ENCODE peak calls at places on chromosomes 6 and 20, in five cellular contexts. G is heart right ventricle, L is caudate nucleus, B is AG04450, H is tibial artery. F is an unnamed sample.

GRCh38 chr6:134722996-134723871 is 226.7 kb downstream of the ALDH8A1 start:
- DNase-seq in G (no peak), L (no peak), B (no peak), H (no peak), F (no peak)

GRCh38 chr20:36624068-36624813 is 18.7 kb downstream of the RAB5IF start:
- DNase-seq in G (no peak), L (no peak), B (no peak), H (no peak), F (no peak)

GRCh38 chr20:7966176-7966575 is 25.9 kb upstream of the HAO1 start:
- DNase-seq in G (no peak), L (no peak), B (no peak), H (no peak), F (no peak)

GRCh38 chr20:38670786-38671185 is 53.5 kb upstream of the SLC32A1 start:
- DNase-seq in G (no peak), L (no peak), B (no peak), H (no peak), F (no peak)

GRCh38 chr6:157428418-157429202 is 47.6 kb downstream of the ZDHHC14 start:
- DNase-seq in G (no peak), L (peak), B (no peak), H (no peak), F (no peak)

GRCh38 chr6:37980222-37980595 is 160.7 kb downstream of the ZFAND3 start:
- DNase-seq in G (no peak), L (no peak), B (no peak), H (no peak), F (no peak)

GRCh38 chr6:129717287-129717686 is 7.3 kb upstream of the ARHGAP18 start:
- DNase-seq in G (no peak), L (no peak), B (no peak), H (no peak), F (no peak)

GRCh38 chr6:133046576-133046975 is 194.6 kb upstream of the EYA4 start:
- DNase-seq in G (no peak), L (no peak), B (no peak), H (no peak), F (no peak)

GRCh38 chr6:56758120-56758519 is 115.4 kb upstream of the DST start:
- DNase-seq in G (no peak), L (no peak), B (no peak), H (no peak), F (no peak)

GRCh38 chr6:145863988-145864616 is 49.5 kb upstream of the FBXO30 start:
- DNase-seq in G (no peak), L (no peak), B (no peak), H (no peak), F (no peak)

GRCh38 chr6:145863396-145863795 is 48.8 kb upstream of the FBXO30 start:
- DNase-seq in G (no peak), L (no peak), B (no peak), H (no peak), F (no peak)

GRCh38 chr6:145865175-145865574 is 50.6 kb upstream of the FBXO30 start:
- DNase-seq in G (no peak), L (no peak), B (no peak), H (no peak), F (no peak)

GRCh38 chr6:145866449-145867401 is 52.1 kb upstream of the FBXO30 start:
- DNase-seq in G (no peak), L (no peak), B (no peak), H (no peak), F (no peak)

DNA sequence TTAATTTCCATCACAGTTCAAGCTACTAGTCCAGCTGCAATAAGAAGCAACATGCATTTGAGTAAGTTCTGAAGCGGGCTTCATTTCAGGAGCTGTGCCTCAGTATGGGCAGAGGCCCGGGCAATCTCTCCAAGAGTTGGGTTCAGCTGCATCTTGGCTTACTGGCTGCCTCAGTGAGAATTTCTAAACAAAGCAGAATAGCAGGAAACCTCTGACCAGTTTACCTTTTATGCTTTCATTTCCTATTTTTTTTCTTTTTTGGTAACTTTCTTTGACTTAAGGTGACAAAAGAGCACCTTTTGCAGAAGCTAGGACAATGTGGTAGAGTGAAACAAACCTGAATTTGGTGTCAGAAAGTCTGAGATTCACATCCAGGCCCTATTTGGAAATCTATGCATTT is 51.0 kb upstream of the FBXO30 start:
- DNase-seq in G (no peak), L (no peak), B (no peak), H (no peak), F (no peak)
- H3K27ac ChIP-seq in G (no peak), L (no peak), B (no peak), H (no peak), F (no peak)

DNA sequence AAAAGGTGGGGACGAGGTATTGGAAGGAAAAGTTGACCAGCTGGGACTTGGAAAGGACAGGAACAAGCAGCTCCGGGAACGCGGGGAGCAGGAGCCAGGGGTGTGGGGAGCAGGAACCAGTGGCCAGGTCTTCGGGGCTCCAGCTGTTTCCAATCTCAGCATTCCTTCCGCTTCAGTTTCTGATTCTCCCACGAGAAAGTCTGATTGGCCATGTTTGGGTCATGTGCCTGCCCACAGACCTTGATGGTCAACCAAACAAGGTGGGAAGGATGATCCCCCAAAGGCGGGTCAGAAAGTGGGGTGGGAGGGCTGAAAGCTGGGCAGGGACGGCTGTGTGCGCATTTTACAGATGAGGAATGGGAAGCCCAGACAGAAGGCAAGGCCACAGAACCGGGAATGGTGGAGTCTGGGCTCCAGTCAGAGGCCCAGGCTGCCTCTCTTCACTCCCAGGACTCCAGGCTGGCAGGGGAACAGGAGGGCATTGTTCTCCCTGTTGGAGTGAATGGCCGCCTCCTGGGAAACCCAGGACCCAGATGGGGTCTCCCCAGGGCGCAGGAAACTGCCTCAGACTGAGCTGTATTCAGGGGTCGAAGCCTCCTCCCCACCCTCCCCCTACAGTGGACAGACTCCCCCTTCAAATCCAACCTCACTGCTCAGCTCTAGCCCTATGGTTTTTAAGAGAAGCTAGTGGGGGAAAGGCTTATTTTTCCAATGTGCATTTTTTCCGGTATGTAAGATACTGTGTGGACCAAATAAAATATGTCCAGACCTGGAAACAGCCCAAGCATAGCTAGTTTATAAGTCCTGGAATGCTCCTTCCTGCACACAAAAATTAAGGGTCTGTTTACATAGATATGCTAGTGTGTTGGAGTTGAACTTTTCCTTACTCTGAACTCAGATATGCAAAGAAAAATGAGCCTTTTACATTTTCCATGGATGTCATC is 12.2 kb upstream of the PTGIS start:
- DNase-seq in G (no peak), L (no peak), B (peak), H (peak), F (peak)
- H3K27ac ChIP-seq in G (peak), L (no peak), B (peak), H (peak), F (peak)

GRCh38 chr6:7198833-7199800 is 91.4 kb downstream of the RREB1 start:
- DNase-seq in G (no peak), L (no peak), B (no peak), H (no peak), F (no peak)

GRCh38 chr6:7201732-7202541 is 94.2 kb downstream of the RREB1 start:
- DNase-seq in G (peak), L (peak), B (no peak), H (peak), F (no peak)

GRCh38 chr6:7201444-7201731 is 93.6 kb downstream of the RREB1 start:
- DNase-seq in G (no peak), L (no peak), B (no peak), H (no peak), F (no peak)

GRCh38 chr6:7197752-7198151 is 90.0 kb downstream of the RREB1 start:
- DNase-seq in G (no peak), L (no peak), B (no peak), H (no peak), F (no peak)

GRCh38 chr6:7200598-7201443 is 93.1 kb downstream of the RREB1 start:
- DNase-seq in G (no peak), L (no peak), B (no peak), H (no peak), F (no peak)
- H3K27ac ChIP-seq in G (no peak), L (no peak), B (no peak), H (no peak), F (no peak)

GRCh38 chr6:43276180-43277082 is 21.6 kb upstream of the SLC22A7 start:
- DNase-seq in G (no peak), L (no peak), B (no peak), H (no peak), F (no peak)

GRCh38 chr6:43274916-43275597 is 23.0 kb upstream of the SLC22A7 start:
- DNase-seq in G (no peak), L (no peak), B (no peak), H (no peak), F (no peak)

GRCh38 chr6:43277083-43277642 is 20.9 kb upstream of the SLC22A7 start:
- DNase-seq in G (no peak), L (no peak), B (no peak), H (no peak), F (no peak)

GRCh38 chr6:43274127-43274915 is 23.7 kb upstream of the SLC22A7 start:
- DNase-seq in G (no peak), L (no peak), B (no peak), H (no peak), F (no peak)

DNA sequence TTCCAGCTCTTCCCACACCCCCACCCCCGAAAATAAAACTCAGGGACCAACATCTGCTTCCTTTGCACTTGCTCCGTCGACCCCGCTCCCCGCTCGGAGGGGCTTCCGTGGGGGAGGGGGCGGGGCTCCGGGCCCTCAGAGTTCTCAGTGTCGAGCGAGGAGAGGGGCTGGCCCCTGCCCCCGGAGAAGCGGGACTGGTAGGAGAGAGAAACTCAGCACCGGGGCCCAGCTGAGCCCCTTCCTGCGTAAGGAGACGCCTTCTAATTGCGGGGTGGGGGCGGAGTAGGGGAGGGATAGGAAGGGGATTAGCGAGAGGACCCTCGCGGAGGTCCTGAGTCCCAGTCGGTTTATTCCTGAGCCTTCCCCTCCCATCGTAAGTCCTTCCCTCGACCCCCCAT is 22.3 kb upstream of the SLC22A7 start:
- DNase-seq in G (no peak), L (no peak), B (no peak), H (no peak), F (no peak)
- H3K27ac ChIP-seq in G (no peak), L (no peak), B (no peak), H (no peak), F (no peak)

GRCh38 chr6:44166591-44167184 is 8.1 kb downstream of the CAPN11 start:
- DNase-seq in G (no peak), L (no peak), B (no peak), H (no peak), F (no peak)
- H3K27ac ChIP-seq in G (no peak), L (no peak), B (no peak), H (no peak), F (no peak)

GRCh38 chr6:142845143-142845571 is 99.8 kb downstream of the HIVEP2 start:
- DNase-seq in G (no peak), L (no peak), B (no peak), H (no peak), F (no peak)

GRCh38 chr6:142843344-142843743 is 101.6 kb downstream of the HIVEP2 start:
- DNase-seq in G (no peak), L (no peak), B (no peak), H (no peak), F (no peak)

GRCh38 chr6:142844065-142844755 is 100.8 kb downstream of the HIVEP2 start:
- DNase-seq in G (no peak), L (no peak), B (no peak), H (no peak), F (no peak)

GRCh38 chr6:142841915-142842314 is 103.1 kb downstream of the HIVEP2 start:
- DNase-seq in G (no peak), L (no peak), B (no peak), H (no peak), F (no peak)

DNA sequence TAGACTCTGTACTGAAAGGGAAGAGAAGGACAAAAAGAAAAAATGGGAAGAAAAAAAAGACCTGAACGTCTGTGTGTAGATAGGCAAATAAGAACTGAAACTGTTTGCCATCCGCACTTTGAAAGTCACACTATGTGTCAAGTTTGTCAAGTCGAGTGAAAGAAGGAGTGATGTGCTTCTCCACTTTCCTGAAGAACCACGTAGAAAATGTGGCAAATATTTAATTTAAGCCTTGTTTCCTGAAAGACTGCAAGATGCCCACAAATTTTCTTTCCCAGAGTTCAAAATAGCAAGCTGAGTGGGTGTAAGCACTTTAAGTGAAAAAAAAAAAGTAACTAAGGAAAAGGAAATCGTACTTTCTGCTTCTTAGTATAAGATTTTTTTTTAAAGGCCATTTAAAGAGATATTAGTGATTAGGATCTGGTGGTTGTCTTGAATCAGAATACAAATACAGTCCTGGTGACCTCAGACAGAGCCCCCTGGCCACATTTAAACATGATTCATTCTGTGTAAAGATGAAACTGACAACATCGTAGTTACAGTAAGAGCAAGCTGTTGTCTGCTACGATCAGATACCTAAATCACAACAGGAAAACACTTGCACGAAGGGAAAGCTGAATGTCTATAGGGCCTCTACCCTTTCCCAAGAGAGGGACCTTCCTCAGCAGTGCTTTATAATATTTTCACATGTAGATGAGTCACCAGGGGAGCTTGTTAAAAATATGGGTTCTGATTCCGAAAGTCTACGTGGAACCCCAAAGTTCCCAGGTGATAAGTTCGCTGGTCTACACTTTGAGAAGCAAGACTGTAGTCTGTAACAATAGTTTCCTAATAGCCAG is 102.3 kb downstream of the HIVEP2 start:
- DNase-seq in G (no peak), L (no peak), B (no peak), H (no peak), F (no peak)
- H3K27ac ChIP-seq in G (peak), L (no peak), B (no peak), H (peak), F (no peak)

GRCh38 chr20:45962031-45962755 is 9.8 kb downstream of the ZNF335 start:
- DNase-seq in G (no peak), L (no peak), B (no peak), H (peak), F (no peak)
- H3K27ac ChIP-seq in G (no peak), L (no peak), B (no peak), H (no peak), F (no peak)

GRCh38 chr6:15403094-15403493 is 157.2 kb downstream of the JARID2 start:
- DNase-seq in G (no peak), L (no peak), B (no peak), H (no peak), F (no peak)

GRCh38 chr6:15400572-15401004 is 154.7 kb downstream of the JARID2 start:
- DNase-seq in G (peak), L (peak), B (no peak), H (no peak), F (peak)

GRCh38 chr6:15401120-15401519 is 155.3 kb downstream of the JARID2 start:
- DNase-seq in G (no peak), L (no peak), B (no peak), H (no peak), F (no peak)

GRCh38 chr6:15402401-15403045 is 156.7 kb downstream of the JARID2 start:
- DNase-seq in G (no peak), L (no peak), B (no peak), H (no peak), F (no peak)

DNA sequence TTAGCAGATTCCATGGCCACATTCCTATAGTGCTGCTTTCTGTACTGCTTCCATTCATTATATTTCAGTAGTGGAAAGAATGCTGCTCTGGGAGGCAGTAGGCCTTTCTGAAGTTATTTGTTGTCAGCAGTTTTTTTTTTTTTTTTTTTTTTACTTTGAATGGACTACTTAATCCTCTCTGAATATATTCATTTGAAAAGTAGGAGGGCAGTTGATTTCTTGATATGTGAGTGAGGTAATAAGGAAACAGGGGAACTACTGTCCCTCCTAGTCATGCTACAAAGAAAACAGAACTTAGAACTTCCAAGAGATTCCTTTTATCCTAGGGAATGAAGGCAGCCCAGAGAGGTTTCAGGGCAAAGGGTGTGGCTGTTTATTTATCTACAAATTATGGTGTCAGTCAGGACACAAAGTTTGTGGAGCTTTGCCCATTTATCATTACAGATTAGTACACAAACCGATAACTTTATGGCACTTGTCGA is 155.9 kb downstream of the JARID2 start:
- DNase-seq in G (no peak), L (no peak), B (no peak), H (no peak), F (no peak)
- H3K27ac ChIP-seq in G (no peak), L (peak), B (no peak), H (no peak), F (no peak)

GRCh38 chr6:142856607-142856856 is 88.4 kb downstream of the HIVEP2 start:
- DNase-seq in G (no peak), L (no peak), B (no peak), H (no peak), F (no peak)
- H3K27ac ChIP-seq in G (no peak), L (no peak), B (no peak), H (no peak), F (no peak)

GRCh38 chr20:31681769-31682168 is 40.9 kb downstream of the BCL2L1 start:
- DNase-seq in G (no peak), L (no peak), B (no peak), H (no peak), F (no peak)
- H3K27ac ChIP-seq in G (peak), L (no peak), B (no peak), H (peak), F (no peak)

F was measured in ovary.